ENCODE peak calls at places on chromosome 2, in ten cellular contexts. One of them, this sample, is unnamed. For H3K4me1, the result is how much of the 10 kb centered on the place peaks cover.

GRCh38 chr2:74507926-74508520 is 528 bp upstream of the PCGF1 start:
- DNase-seq in Peyer's patch: no peak
- DNase-seq in psoas muscle: no peak
- DNase-seq in HepG2: no peak
- DNase-seq in PC-9: no peak
- DNase-seq in right cardiac atrium: peak
- DNase-seq in CD8-positive, alpha-beta T cell: no peak
- DNase-seq in adrenal gland: no peak
- DNase-seq in heart left ventricle: no peak
- DNase-seq in aorta: no peak
- DNase-seq in this sample: no peak

GRCh38 chr2:177604291-177605065 is 211.9 kb downstream of the AGPS start:
- DNase-seq in Peyer's patch: no peak
- DNase-seq in psoas muscle: no peak
- DNase-seq in HepG2: peak
- DNase-seq in PC-9: peak
- DNase-seq in right cardiac atrium: no peak
- DNase-seq in CD8-positive, alpha-beta T cell: no peak
- DNase-seq in adrenal gland: peak
- DNase-seq in heart left ventricle: no peak
- DNase-seq in aorta: no peak
- DNase-seq in this sample: no peak

GRCh38 chr2:1837458-1837857 is 93.1 kb upstream of the PXDN start:
- DNase-seq in Peyer's patch: no peak
- DNase-seq in psoas muscle: no peak
- DNase-seq in HepG2: no peak
- DNase-seq in PC-9: no peak
- DNase-seq in right cardiac atrium: no peak
- DNase-seq in CD8-positive, alpha-beta T cell: no peak
- DNase-seq in adrenal gland: no peak
- DNase-seq in heart left ventricle: no peak
- DNase-seq in aorta: no peak
- DNase-seq in this sample: no peak

GRCh38 chr2:235630723-235631122 is 136.9 kb downstream of the AGAP1 start:
- DNase-seq in Peyer's patch: no peak
- DNase-seq in psoas muscle: no peak
- DNase-seq in HepG2: no peak
- DNase-seq in PC-9: no peak
- DNase-seq in right cardiac atrium: no peak
- DNase-seq in CD8-positive, alpha-beta T cell: no peak
- DNase-seq in adrenal gland: no peak
- DNase-seq in heart left ventricle: no peak
- DNase-seq in aorta: no peak
- DNase-seq in this sample: no peak

GRCh38 chr2:214569419-214570035 is 158.7 kb downstream of the VWC2L start:
- DNase-seq in Peyer's patch: no peak
- DNase-seq in psoas muscle: no peak
- DNase-seq in HepG2: no peak
- DNase-seq in PC-9: no peak
- DNase-seq in right cardiac atrium: no peak
- DNase-seq in CD8-positive, alpha-beta T cell: no peak
- DNase-seq in adrenal gland: no peak
- DNase-seq in heart left ventricle: no peak
- DNase-seq in aorta: no peak
- DNase-seq in this sample: no peak

GRCh38 chr2:200695178-200695930 is 109.5 kb downstream of the AOX1 start:
- DNase-seq in Peyer's patch: no peak
- DNase-seq in psoas muscle: peak
- DNase-seq in HepG2: no peak
- DNase-seq in PC-9: no peak
- DNase-seq in right cardiac atrium: peak
- DNase-seq in CD8-positive, alpha-beta T cell: no peak
- DNase-seq in adrenal gland: no peak
- DNase-seq in heart left ventricle: no peak
- DNase-seq in aorta: peak
- DNase-seq in this sample: no peak

GRCh38 chr2:233060500-233061006 is 411 bp downstream of the INPP5D start:
- DNase-seq in Peyer's patch: no peak
- DNase-seq in psoas muscle: no peak
- DNase-seq in HepG2: no peak
- DNase-seq in PC-9: no peak
- DNase-seq in right cardiac atrium: no peak
- DNase-seq in CD8-positive, alpha-beta T cell: no peak
- DNase-seq in adrenal gland: no peak
- DNase-seq in heart left ventricle: peak
- DNase-seq in aorta: no peak
- DNase-seq in this sample: no peak

GRCh38 chr2:25623361-25623760 is 50.0 kb downstream of the DTNB start:
- DNase-seq in Peyer's patch: no peak
- DNase-seq in psoas muscle: no peak
- DNase-seq in HepG2: no peak
- DNase-seq in PC-9: no peak
- DNase-seq in right cardiac atrium: no peak
- DNase-seq in CD8-positive, alpha-beta T cell: no peak
- DNase-seq in adrenal gland: no peak
- DNase-seq in heart left ventricle: no peak
- DNase-seq in aorta: no peak
- DNase-seq in this sample: no peak

GRCh38 chr2:147110317-147110716 is 734.5 kb upstream of the ACVR2A start:
- DNase-seq in Peyer's patch: no peak
- DNase-seq in psoas muscle: no peak
- DNase-seq in HepG2: no peak
- DNase-seq in PC-9: no peak
- DNase-seq in right cardiac atrium: no peak
- DNase-seq in CD8-positive, alpha-beta T cell: no peak
- DNase-seq in adrenal gland: no peak
- DNase-seq in heart left ventricle: no peak
- DNase-seq in aorta: no peak
- DNase-seq in this sample: no peak

GRCh38 chr2:149098722-149099121 is 60.2 kb downstream of the LYPD6B start:
- DNase-seq in Peyer's patch: no peak
- DNase-seq in psoas muscle: no peak
- DNase-seq in HepG2: no peak
- DNase-seq in PC-9: no peak
- DNase-seq in right cardiac atrium: no peak
- DNase-seq in CD8-positive, alpha-beta T cell: no peak
- DNase-seq in adrenal gland: no peak
- DNase-seq in heart left ventricle: no peak
- DNase-seq in aorta: no peak
- DNase-seq in this sample: no peak

GRCh38 chr2:76998713-76999112 is 523.5 kb downstream of the LRRTM4 start:
- DNase-seq in Peyer's patch: no peak
- DNase-seq in psoas muscle: no peak
- DNase-seq in HepG2: no peak
- DNase-seq in PC-9: no peak
- DNase-seq in right cardiac atrium: no peak
- DNase-seq in CD8-positive, alpha-beta T cell: no peak
- DNase-seq in adrenal gland: no peak
- DNase-seq in heart left ventricle: no peak
- DNase-seq in aorta: no peak
- DNase-seq in this sample: no peak

GRCh38 chr2:236887953-236888765 is 197.5 kb upstream of the COPS8 start:
- DNase-seq in Peyer's patch: no peak
- DNase-seq in psoas muscle: no peak
- DNase-seq in HepG2: no peak
- DNase-seq in PC-9: no peak
- DNase-seq in right cardiac atrium: no peak
- DNase-seq in CD8-positive, alpha-beta T cell: no peak
- DNase-seq in adrenal gland: no peak
- DNase-seq in heart left ventricle: no peak
- DNase-seq in aorta: no peak
- DNase-seq in this sample: no peak

GRCh38 chr2:1550658-1551316 is 137.5 kb downstream of the TPO start:
- DNase-seq in Peyer's patch: peak
- DNase-seq in psoas muscle: peak
- DNase-seq in HepG2: no peak
- DNase-seq in PC-9: peak
- DNase-seq in right cardiac atrium: peak
- DNase-seq in CD8-positive, alpha-beta T cell: peak
- DNase-seq in adrenal gland: peak
- DNase-seq in heart left ventricle: peak
- DNase-seq in aorta: peak
- DNase-seq in this sample: peak

GRCh38 chr2:33607137-33607781 is 8.2 kb upstream of the FAM98A start:
- DNase-seq in Peyer's patch: no peak
- DNase-seq in psoas muscle: no peak
- DNase-seq in HepG2: no peak
- DNase-seq in PC-9: no peak
- DNase-seq in right cardiac atrium: no peak
- DNase-seq in CD8-positive, alpha-beta T cell: no peak
- DNase-seq in adrenal gland: no peak
- DNase-seq in heart left ventricle: no peak
- DNase-seq in aorta: no peak
- DNase-seq in this sample: no peak

GRCh38 chr2:5121677-5122076 is 570.5 kb upstream of the SOX11 start:
- DNase-seq in Peyer's patch: no peak
- DNase-seq in psoas muscle: no peak
- DNase-seq in HepG2: no peak
- DNase-seq in PC-9: no peak
- DNase-seq in right cardiac atrium: no peak
- DNase-seq in CD8-positive, alpha-beta T cell: no peak
- DNase-seq in adrenal gland: no peak
- DNase-seq in heart left ventricle: no peak
- DNase-seq in aorta: no peak
- DNase-seq in this sample: no peak

GRCh38 chr2:194385376-194385775 is 1271.7 kb upstream of the SLC39A10 start:
- DNase-seq in Peyer's patch: no peak
- DNase-seq in psoas muscle: no peak
- DNase-seq in HepG2: no peak
- DNase-seq in PC-9: no peak
- DNase-seq in right cardiac atrium: no peak
- DNase-seq in CD8-positive, alpha-beta T cell: no peak
- DNase-seq in adrenal gland: no peak
- DNase-seq in heart left ventricle: no peak
- DNase-seq in aorta: no peak
- DNase-seq in this sample: no peak

GRCh38 chr2:127422631-127423475 is 4.6 kb downstream of the PROC start:
- DNase-seq in Peyer's patch: peak
- DNase-seq in psoas muscle: no peak
- DNase-seq in HepG2: no peak
- DNase-seq in PC-9: peak
- DNase-seq in right cardiac atrium: peak
- DNase-seq in CD8-positive, alpha-beta T cell: no peak
- DNase-seq in adrenal gland: no peak
- DNase-seq in heart left ventricle: no peak
- DNase-seq in aorta: no peak
- DNase-seq in this sample: peak

DNA sequence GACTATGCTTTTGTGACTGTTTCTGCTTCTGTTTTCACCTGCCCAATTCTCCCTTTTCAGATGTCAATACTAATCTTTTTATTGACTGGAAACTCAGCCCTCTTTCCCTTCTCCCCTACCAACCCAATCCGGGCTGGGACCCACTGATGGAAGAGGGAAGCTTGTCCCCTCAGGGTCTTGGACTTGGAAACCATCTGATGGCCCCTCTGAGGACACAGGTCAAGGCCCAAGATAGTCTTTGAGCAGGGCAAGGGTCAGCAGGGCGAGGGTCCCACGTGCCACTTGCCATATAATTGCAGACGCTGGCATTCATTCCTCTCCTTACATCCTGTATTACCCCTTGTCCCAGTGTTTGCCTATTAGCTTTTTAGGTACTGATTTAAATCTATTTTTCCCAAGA is 678.2 kb upstream of the FANCL start:
- DNase-seq in Peyer's patch: no peak
- DNase-seq in psoas muscle: no peak
- DNase-seq in HepG2: no peak
- DNase-seq in PC-9: no peak
- DNase-seq in right cardiac atrium: no peak
- DNase-seq in CD8-positive, alpha-beta T cell: no peak
- DNase-seq in adrenal gland: no peak
- DNase-seq in heart left ventricle: no peak
- DNase-seq in aorta: no peak
- DNase-seq in this sample: no peak
- H3K27ac ChIP-seq in Peyer's patch: no peak
- H3K27ac ChIP-seq in psoas muscle: no peak
- H3K27ac ChIP-seq in HepG2: no peak
- H3K27ac ChIP-seq in PC-9: no peak
- H3K27ac ChIP-seq in right cardiac atrium: no peak
- H3K27ac ChIP-seq in CD8-positive, alpha-beta T cell: no peak
- H3K27ac ChIP-seq in adrenal gland: no peak
- H3K27ac ChIP-seq in heart left ventricle: no peak
- H3K27ac ChIP-seq in aorta: no peak
- H3K27ac ChIP-seq in this sample: no peak

DNA sequence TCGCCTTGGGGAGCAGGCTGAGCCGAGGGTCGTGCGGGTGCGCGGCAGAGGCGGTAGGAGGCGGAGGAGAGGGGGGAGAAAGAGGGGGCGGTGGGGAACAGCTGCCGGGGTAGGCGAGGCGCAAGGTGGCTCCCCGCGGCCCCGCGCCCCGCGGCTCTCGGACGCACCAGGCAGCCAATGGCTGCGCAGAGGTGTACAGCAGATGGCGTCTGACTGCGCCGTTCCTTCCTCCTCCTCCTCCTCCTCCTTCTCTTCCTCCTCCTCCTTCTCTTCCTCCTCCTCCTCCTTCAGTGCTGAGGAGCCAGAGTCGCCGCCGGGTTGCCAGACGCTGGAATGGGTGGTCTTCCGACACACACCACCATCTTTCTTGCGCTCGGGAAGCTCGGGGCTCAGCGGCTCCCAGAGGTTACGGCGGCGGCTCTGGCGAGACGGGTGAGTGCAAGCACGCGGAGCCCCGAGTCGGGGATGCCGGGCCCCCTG is at the start of gene THSD7B:
- DNase-seq in Peyer's patch: no peak
- DNase-seq in psoas muscle: no peak
- DNase-seq in HepG2: no peak
- DNase-seq in PC-9: no peak
- DNase-seq in right cardiac atrium: peak
- DNase-seq in CD8-positive, alpha-beta T cell: no peak
- DNase-seq in adrenal gland: no peak
- DNase-seq in heart left ventricle: peak
- DNase-seq in aorta: no peak
- DNase-seq in this sample: no peak
- H3K4me3 ChIP-seq in Peyer's patch: peak
- H3K4me3 ChIP-seq in psoas muscle: peak
- H3K4me3 ChIP-seq in HepG2: no peak
- H3K4me3 ChIP-seq in PC-9: no peak
- H3K4me3 ChIP-seq in right cardiac atrium: peak
- H3K4me3 ChIP-seq in CD8-positive, alpha-beta T cell: no peak
- H3K4me3 ChIP-seq in adrenal gland: no peak
- H3K4me3 ChIP-seq in heart left ventricle: peak
- H3K4me3 ChIP-seq in aorta: peak
- H3K4me3 ChIP-seq in this sample: peak

GRCh38 chr2:160394153-160394552 is 99.5 kb downstream of the RBMS1 start:
- DNase-seq in Peyer's patch: no peak
- DNase-seq in psoas muscle: no peak
- DNase-seq in HepG2: no peak
- DNase-seq in PC-9: no peak
- DNase-seq in right cardiac atrium: no peak
- DNase-seq in CD8-positive, alpha-beta T cell: no peak
- DNase-seq in adrenal gland: no peak
- DNase-seq in heart left ventricle: no peak
- DNase-seq in aorta: no peak
- DNase-seq in this sample: no peak
- H3K4me1 ChIP-seq in Peyer's patch: under half
- H3K4me1 ChIP-seq in psoas muscle: half or more
- H3K4me1 ChIP-seq in HepG2: under half
- H3K4me1 ChIP-seq in PC-9: under half
- H3K4me1 ChIP-seq in right cardiac atrium: under half
- H3K4me1 ChIP-seq in CD8-positive, alpha-beta T cell: half or more
- H3K4me1 ChIP-seq in adrenal gland: under half
- H3K4me1 ChIP-seq in heart left ventricle: half or more
- H3K4me1 ChIP-seq in aorta: under half
- H3K4me1 ChIP-seq in this sample: half or more

GRCh38 chr2:9809064-9809356 is 34.3 kb upstream of the TAF1B start:
- DNase-seq in Peyer's patch: no peak
- DNase-seq in psoas muscle: no peak
- DNase-seq in HepG2: no peak
- DNase-seq in PC-9: peak
- DNase-seq in right cardiac atrium: no peak
- DNase-seq in CD8-positive, alpha-beta T cell: no peak
- DNase-seq in adrenal gland: no peak
- DNase-seq in heart left ventricle: no peak
- DNase-seq in aorta: no peak
- DNase-seq in this sample: peak
- H3K27ac ChIP-seq in Peyer's patch: no peak
- H3K27ac ChIP-seq in psoas muscle: no peak
- H3K27ac ChIP-seq in HepG2: no peak
- H3K27ac ChIP-seq in PC-9: peak
- H3K27ac ChIP-seq in right cardiac atrium: no peak
- H3K27ac ChIP-seq in CD8-positive, alpha-beta T cell: no peak
- H3K27ac ChIP-seq in adrenal gland: no peak
- H3K27ac ChIP-seq in heart left ventricle: no peak
- H3K27ac ChIP-seq in aorta: no peak
- H3K27ac ChIP-seq in this sample: no peak